ENCODE peak calls at places on chromosomes 5 and 9, in eight cellular contexts. One of them, this sample, is unnamed.

GRCh38 chr5:34899066-34899465 is 16.2 kb downstream of the RAD1 start:
- DNase-seq in HTR-8/SVneo: no peak
- DNase-seq in islet precursor cell: peak; percentile 70
- DNase-seq in GM06990: no peak
- DNase-seq in activated CD4-positive, alpha-beta T cell treated with anti-CD3 and anti-CD28 coated beads for 24 hours: no peak
- DNase-seq in stimulated activated CD4-positive, alpha-beta T cell treated with anti-CD3 and anti-CD28 coated beads, Interleukin-2, amount 100 ng/mL, for 24 hours: no peak
- DNase-seq in ascending aorta: no peak
- DNase-seq in Kasumi-1: no peak
- DNase-seq in this sample: no peak

GRCh38 chr9:93820667-93821306 is 134.4 kb downstream of the BARX1 start:
- DNase-seq in HTR-8/SVneo: peak; percentile 29
- DNase-seq in islet precursor cell: no peak
- DNase-seq in GM06990: no peak
- DNase-seq in activated CD4-positive, alpha-beta T cell treated with anti-CD3 and anti-CD28 coated beads for 24 hours: no peak
- DNase-seq in stimulated activated CD4-positive, alpha-beta T cell treated with anti-CD3 and anti-CD28 coated beads, Interleukin-2, amount 100 ng/mL, for 24 hours: no peak
- DNase-seq in ascending aorta: no peak
- DNase-seq in Kasumi-1: no peak
- DNase-seq in this sample: peak; percentile 27

GRCh38 chr5:143101740-143102386 is 301.6 kb downstream of the NR3C1 start:
- DNase-seq in HTR-8/SVneo: no peak
- DNase-seq in islet precursor cell: peak; percentile 65
- DNase-seq in GM06990: no peak
- DNase-seq in activated CD4-positive, alpha-beta T cell treated with anti-CD3 and anti-CD28 coated beads for 24 hours: peak; percentile 16
- DNase-seq in stimulated activated CD4-positive, alpha-beta T cell treated with anti-CD3 and anti-CD28 coated beads, Interleukin-2, amount 100 ng/mL, for 24 hours: peak; percentile 60
- DNase-seq in ascending aorta: no peak
- DNase-seq in Kasumi-1: peak; percentile 10
- DNase-seq in this sample: no peak

GRCh38 chr9:87148391-87149237 is 201.3 kb upstream of the GAS1 start:
- DNase-seq in HTR-8/SVneo: peak; percentile 12
- DNase-seq in islet precursor cell: peak; percentile 96
- DNase-seq in GM06990: no peak
- DNase-seq in activated CD4-positive, alpha-beta T cell treated with anti-CD3 and anti-CD28 coated beads for 24 hours: no peak
- DNase-seq in stimulated activated CD4-positive, alpha-beta T cell treated with anti-CD3 and anti-CD28 coated beads, Interleukin-2, amount 100 ng/mL, for 24 hours: peak; percentile 1
- DNase-seq in ascending aorta: peak; percentile 49
- DNase-seq in Kasumi-1: no peak
- DNase-seq in this sample: peak; percentile 68

GRCh38 chr5:29367176-29367833 is 1826.2 kb upstream of the CDH6 start:
- DNase-seq in HTR-8/SVneo: no peak
- DNase-seq in islet precursor cell: no peak
- DNase-seq in GM06990: no peak
- DNase-seq in activated CD4-positive, alpha-beta T cell treated with anti-CD3 and anti-CD28 coated beads for 24 hours: no peak
- DNase-seq in stimulated activated CD4-positive, alpha-beta T cell treated with anti-CD3 and anti-CD28 coated beads, Interleukin-2, amount 100 ng/mL, for 24 hours: no peak
- DNase-seq in ascending aorta: no peak
- DNase-seq in Kasumi-1: no peak
- DNase-seq in this sample: peak; percentile 69

GRCh38 chr9:130565792-130566191 is 13.6 kb upstream of the FUBP3 start:
- DNase-seq in HTR-8/SVneo: no peak
- DNase-seq in islet precursor cell: no peak
- DNase-seq in GM06990: no peak
- DNase-seq in activated CD4-positive, alpha-beta T cell treated with anti-CD3 and anti-CD28 coated beads for 24 hours: no peak
- DNase-seq in stimulated activated CD4-positive, alpha-beta T cell treated with anti-CD3 and anti-CD28 coated beads, Interleukin-2, amount 100 ng/mL, for 24 hours: no peak
- DNase-seq in ascending aorta: no peak
- DNase-seq in Kasumi-1: peak; percentile 43
- DNase-seq in this sample: no peak

GRCh38 chr5:128988476-128988875 is 23.2 kb downstream of the SLC27A6 start:
- DNase-seq in HTR-8/SVneo: no peak
- DNase-seq in islet precursor cell: no peak
- DNase-seq in GM06990: no peak
- DNase-seq in activated CD4-positive, alpha-beta T cell treated with anti-CD3 and anti-CD28 coated beads for 24 hours: no peak
- DNase-seq in stimulated activated CD4-positive, alpha-beta T cell treated with anti-CD3 and anti-CD28 coated beads, Interleukin-2, amount 100 ng/mL, for 24 hours: no peak
- DNase-seq in ascending aorta: no peak
- DNase-seq in Kasumi-1: no peak
- DNase-seq in this sample: no peak

GRCh38 chr9:105693435-105694275 is 686 bp upstream of the TMEM38B start:
- DNase-seq in HTR-8/SVneo: no peak
- DNase-seq in islet precursor cell: no peak
- DNase-seq in GM06990: no peak
- DNase-seq in activated CD4-positive, alpha-beta T cell treated with anti-CD3 and anti-CD28 coated beads for 24 hours: no peak
- DNase-seq in stimulated activated CD4-positive, alpha-beta T cell treated with anti-CD3 and anti-CD28 coated beads, Interleukin-2, amount 100 ng/mL, for 24 hours: no peak
- DNase-seq in ascending aorta: no peak
- DNase-seq in Kasumi-1: peak; percentile 43
- DNase-seq in this sample: peak; percentile 34

GRCh38 chr5:158471179-158471924 is 612.4 kb upstream of the CLINT1 start:
- DNase-seq in HTR-8/SVneo: no peak
- DNase-seq in islet precursor cell: no peak
- DNase-seq in GM06990: no peak
- DNase-seq in activated CD4-positive, alpha-beta T cell treated with anti-CD3 and anti-CD28 coated beads for 24 hours: no peak
- DNase-seq in stimulated activated CD4-positive, alpha-beta T cell treated with anti-CD3 and anti-CD28 coated beads, Interleukin-2, amount 100 ng/mL, for 24 hours: no peak
- DNase-seq in ascending aorta: no peak
- DNase-seq in Kasumi-1: no peak
- DNase-seq in this sample: peak; percentile 15

GRCh38 chr5:122419195-122419894 is 107.3 kb downstream of the SNCAIP start:
- DNase-seq in HTR-8/SVneo: no peak
- DNase-seq in islet precursor cell: peak; percentile 63
- DNase-seq in GM06990: no peak
- DNase-seq in activated CD4-positive, alpha-beta T cell treated with anti-CD3 and anti-CD28 coated beads for 24 hours: no peak
- DNase-seq in stimulated activated CD4-positive, alpha-beta T cell treated with anti-CD3 and anti-CD28 coated beads, Interleukin-2, amount 100 ng/mL, for 24 hours: no peak
- DNase-seq in ascending aorta: no peak
- DNase-seq in Kasumi-1: no peak
- DNase-seq in this sample: no peak

GRCh38 chr5:32531885-32532520 is 53.4 kb upstream of the SUB1 start:
- DNase-seq in HTR-8/SVneo: peak; percentile 57
- DNase-seq in islet precursor cell: peak; percentile 86
- DNase-seq in GM06990: peak; percentile 41
- DNase-seq in activated CD4-positive, alpha-beta T cell treated with anti-CD3 and anti-CD28 coated beads for 24 hours: peak; percentile 21
- DNase-seq in stimulated activated CD4-positive, alpha-beta T cell treated with anti-CD3 and anti-CD28 coated beads, Interleukin-2, amount 100 ng/mL, for 24 hours: peak; percentile 46
- DNase-seq in ascending aorta: no peak
- DNase-seq in Kasumi-1: no peak
- DNase-seq in this sample: peak; percentile 63

GRCh38 chr9:38066167-38066906 is 2.7 kb downstream of the SHB start:
- DNase-seq in HTR-8/SVneo: no peak
- DNase-seq in islet precursor cell: no peak
- DNase-seq in GM06990: no peak
- DNase-seq in activated CD4-positive, alpha-beta T cell treated with anti-CD3 and anti-CD28 coated beads for 24 hours: no peak
- DNase-seq in stimulated activated CD4-positive, alpha-beta T cell treated with anti-CD3 and anti-CD28 coated beads, Interleukin-2, amount 100 ng/mL, for 24 hours: no peak
- DNase-seq in ascending aorta: no peak
- DNase-seq in Kasumi-1: no peak
- DNase-seq in this sample: peak; percentile 50

GRCh38 chr5:87302061-87302460 is 34.4 kb downstream of the RASA1 start:
- DNase-seq in HTR-8/SVneo: no peak
- DNase-seq in islet precursor cell: no peak
- DNase-seq in GM06990: no peak
- DNase-seq in activated CD4-positive, alpha-beta T cell treated with anti-CD3 and anti-CD28 coated beads for 24 hours: no peak
- DNase-seq in stimulated activated CD4-positive, alpha-beta T cell treated with anti-CD3 and anti-CD28 coated beads, Interleukin-2, amount 100 ng/mL, for 24 hours: no peak
- DNase-seq in ascending aorta: no peak
- DNase-seq in Kasumi-1: no peak
- DNase-seq in this sample: no peak

GRCh38 chr9:75064307-75065025 is 23.5 kb downstream of the NMRK1 start:
- DNase-seq in HTR-8/SVneo: no peak
- DNase-seq in islet precursor cell: no peak
- DNase-seq in GM06990: no peak
- DNase-seq in activated CD4-positive, alpha-beta T cell treated with anti-CD3 and anti-CD28 coated beads for 24 hours: no peak
- DNase-seq in stimulated activated CD4-positive, alpha-beta T cell treated with anti-CD3 and anti-CD28 coated beads, Interleukin-2, amount 100 ng/mL, for 24 hours: no peak
- DNase-seq in ascending aorta: no peak
- DNase-seq in Kasumi-1: no peak
- DNase-seq in this sample: no peak

GRCh38 chr5:151880304-151880703 is 44.3 kb downstream of the GLRA1 start:
- DNase-seq in HTR-8/SVneo: no peak
- DNase-seq in islet precursor cell: no peak
- DNase-seq in GM06990: no peak
- DNase-seq in activated CD4-positive, alpha-beta T cell treated with anti-CD3 and anti-CD28 coated beads for 24 hours: no peak
- DNase-seq in stimulated activated CD4-positive, alpha-beta T cell treated with anti-CD3 and anti-CD28 coated beads, Interleukin-2, amount 100 ng/mL, for 24 hours: no peak
- DNase-seq in ascending aorta: no peak
- DNase-seq in Kasumi-1: no peak
- DNase-seq in this sample: no peak

GRCh38 chr5:151470440-151470839 is 23.0 kb downstream of the SLC36A1 start:
- DNase-seq in HTR-8/SVneo: no peak
- DNase-seq in islet precursor cell: no peak
- DNase-seq in GM06990: no peak
- DNase-seq in activated CD4-positive, alpha-beta T cell treated with anti-CD3 and anti-CD28 coated beads for 24 hours: no peak
- DNase-seq in stimulated activated CD4-positive, alpha-beta T cell treated with anti-CD3 and anti-CD28 coated beads, Interleukin-2, amount 100 ng/mL, for 24 hours: no peak
- DNase-seq in ascending aorta: no peak
- DNase-seq in Kasumi-1: no peak
- DNase-seq in this sample: peak; percentile 79

GRCh38 chr9:127899200-127899943 is at the start of gene ST6GALNAC6:
- DNase-seq in HTR-8/SVneo: peak; percentile 73
- DNase-seq in islet precursor cell: peak; percentile 68
- DNase-seq in GM06990: peak; percentile 86
- DNase-seq in activated CD4-positive, alpha-beta T cell treated with anti-CD3 and anti-CD28 coated beads for 24 hours: peak; percentile 60
- DNase-seq in stimulated activated CD4-positive, alpha-beta T cell treated with anti-CD3 and anti-CD28 coated beads, Interleukin-2, amount 100 ng/mL, for 24 hours: peak; percentile 83
- DNase-seq in ascending aorta: no peak
- DNase-seq in Kasumi-1: peak; percentile 35
- DNase-seq in this sample: peak; percentile 85

GRCh38 chr9:4821994-4822544 is 29.3 kb downstream of the RCL1 start:
- DNase-seq in HTR-8/SVneo: no peak
- DNase-seq in islet precursor cell: no peak
- DNase-seq in GM06990: no peak
- DNase-seq in activated CD4-positive, alpha-beta T cell treated with anti-CD3 and anti-CD28 coated beads for 24 hours: no peak
- DNase-seq in stimulated activated CD4-positive, alpha-beta T cell treated with anti-CD3 and anti-CD28 coated beads, Interleukin-2, amount 100 ng/mL, for 24 hours: no peak
- DNase-seq in ascending aorta: no peak
- DNase-seq in Kasumi-1: no peak
- DNase-seq in this sample: no peak

GRCh38 chr9:126217797-126218196 is 108.8 kb upstream of the MVB12B start:
- DNase-seq in HTR-8/SVneo: no peak
- DNase-seq in islet precursor cell: no peak
- DNase-seq in GM06990: no peak
- DNase-seq in activated CD4-positive, alpha-beta T cell treated with anti-CD3 and anti-CD28 coated beads for 24 hours: no peak
- DNase-seq in stimulated activated CD4-positive, alpha-beta T cell treated with anti-CD3 and anti-CD28 coated beads, Interleukin-2, amount 100 ng/mL, for 24 hours: no peak
- DNase-seq in ascending aorta: no peak
- DNase-seq in Kasumi-1: no peak
- DNase-seq in this sample: peak; percentile 50

GRCh38 chr5:68214472-68215207 is 916 bp upstream of the PIK3R1 start:
- DNase-seq in HTR-8/SVneo: peak; percentile 56
- DNase-seq in islet precursor cell: no peak
- DNase-seq in GM06990: no peak
- DNase-seq in activated CD4-positive, alpha-beta T cell treated with anti-CD3 and anti-CD28 coated beads for 24 hours: no peak
- DNase-seq in stimulated activated CD4-positive, alpha-beta T cell treated with anti-CD3 and anti-CD28 coated beads, Interleukin-2, amount 100 ng/mL, for 24 hours: no peak
- DNase-seq in ascending aorta: no peak
- DNase-seq in Kasumi-1: peak; percentile 47
- DNase-seq in this sample: peak; percentile 49

GRCh38 chr5:135645781-135646180 is 67.0 kb upstream of the CXCL14 start:
- DNase-seq in HTR-8/SVneo: no peak
- DNase-seq in islet precursor cell: no peak
- DNase-seq in GM06990: no peak
- DNase-seq in activated CD4-positive, alpha-beta T cell treated with anti-CD3 and anti-CD28 coated beads for 24 hours: no peak
- DNase-seq in stimulated activated CD4-positive, alpha-beta T cell treated with anti-CD3 and anti-CD28 coated beads, Interleukin-2, amount 100 ng/mL, for 24 hours: no peak
- DNase-seq in ascending aorta: no peak
- DNase-seq in Kasumi-1: no peak
- DNase-seq in this sample: no peak

GRCh38 chr5:174316326-174316725 is 270.8 kb downstream of the NSG2 start:
- DNase-seq in HTR-8/SVneo: no peak
- DNase-seq in islet precursor cell: peak; percentile 39
- DNase-seq in GM06990: no peak
- DNase-seq in activated CD4-positive, alpha-beta T cell treated with anti-CD3 and anti-CD28 coated beads for 24 hours: no peak
- DNase-seq in stimulated activated CD4-positive, alpha-beta T cell treated with anti-CD3 and anti-CD28 coated beads, Interleukin-2, amount 100 ng/mL, for 24 hours: no peak
- DNase-seq in ascending aorta: no peak
- DNase-seq in Kasumi-1: no peak
- DNase-seq in this sample: no peak

GRCh38 chr5:169652057-169652456 is 15.0 kb downstream of the DOCK2 start:
- DNase-seq in HTR-8/SVneo: no peak
- DNase-seq in islet precursor cell: no peak
- DNase-seq in GM06990: no peak
- DNase-seq in activated CD4-positive, alpha-beta T cell treated with anti-CD3 and anti-CD28 coated beads for 24 hours: no peak
- DNase-seq in stimulated activated CD4-positive, alpha-beta T cell treated with anti-CD3 and anti-CD28 coated beads, Interleukin-2, amount 100 ng/mL, for 24 hours: no peak
- DNase-seq in ascending aorta: no peak
- DNase-seq in Kasumi-1: no peak
- DNase-seq in this sample: no peak

This sample was measured in DMS53.